ENCODE peak calls at places on chromosomes 5 and 9, in four cellular contexts. L is lower leg skin, T is GM23248, B is brain microvascular endothelial cell. J is an unnamed sample.

GRCh38 chr9:121700165-121700830 is 48.9 kb downstream of the DAB2IP start:
- DNase-seq in L (peak), T (peak), B (peak), J (peak)

GRCh38 chr5:11363779-11364178 is 540.5 kb downstream of the CTNND2 start:
- DNase-seq in L (no peak), T (no peak), B (no peak), J (peak)

GRCh38 chr5:102916114-102916513 is 161.0 kb downstream of the PAM start:
- DNase-seq in L (no peak), T (peak), B (no peak), J (no peak)

GRCh38 chr9:78032599-78033457 is 1.2 kb upstream of the GNAQ start:
- DNase-seq in L (peak), T (no peak), B (no peak), J (peak)

GRCh38 chr5:37886207-37886905 is 46.5 kb upstream of the GDNF start:
- DNase-seq in L (no peak), T (no peak), B (no peak), J (no peak)

GRCh38 chr5:164563370-164563769 is 1058.0 kb downstream of the MAT2B start:
- DNase-seq in L (no peak), T (no peak), B (no peak), J (no peak)

GRCh38 chr5:52846443-52846842 is 58.7 kb downstream of the ITGA1 start:
- DNase-seq in L (no peak), T (peak), B (no peak), J (no peak)

GRCh38 chr5:57891443-57891842 is 408.8 kb upstream of the ACTBL2 start:
- DNase-seq in L (no peak), T (no peak), B (no peak), J (no peak)

GRCh38 chr9:26264709-26265601 is 586.7 kb upstream of the TUSC1 start:
- DNase-seq in L (no peak), T (peak), B (peak), J (peak)

GRCh38 chr5:134436523-134437339 is 25.1 kb upstream of the CDKN2AIPNL start:
- DNase-seq in L (peak), T (peak), B (peak), J (peak)

GRCh38 chr5:55535199-55535905 is 588 bp upstream of the PLPP1 start:
- DNase-seq in L (no peak), T (no peak), B (no peak), J (no peak)

GRCh38 chr9:137426018-137426681 is 3.0 kb downstream of the NOXA1 start:
- DNase-seq in L (no peak), T (no peak), B (no peak), J (no peak)

GRCh38 chr5:32504923-32505596 is 60.5 kb upstream of the ZFR start:
- DNase-seq in L (peak), T (peak), B (peak), J (peak)

GRCh38 chr5:111227805-111228204 is 3.6 kb downstream of the CAMK4 start:
- DNase-seq in L (no peak), T (peak), B (no peak), J (peak)

GRCh38 chr9:130189840-130190239 is 17.6 kb downstream of the NCS1 start:
- DNase-seq in L (no peak), T (peak), B (no peak), J (peak)

GRCh38 chr9:109910616-109911568 is 130.9 kb downstream of the PALM2AKAP2 start:
- DNase-seq in L (no peak), T (peak), B (peak), J (peak)

GRCh38 chr5:191949-192690 is 825 bp downstream of the LRRC14B start:
- DNase-seq in L (no peak), T (no peak), B (no peak), J (no peak)

GRCh38 chr5:173839117-173839713 is 48.9 kb upstream of the CPEB4 start:
- DNase-seq in L (no peak), T (no peak), B (no peak), J (no peak)

GRCh38 chr9:27442464-27442863 is 81.6 kb upstream of the IFNK start:
- DNase-seq in L (no peak), T (no peak), B (no peak), J (no peak)

GRCh38 chr9:35566417-35566816 is 38.6 kb upstream of the TESK1 start:
- DNase-seq in L (no peak), T (peak), B (peak), J (no peak)

GRCh38 chr5:172707285-172708182 is 63.5 kb downstream of the DUSP1 start:
- DNase-seq in L (no peak), T (peak), B (peak), J (peak)

GRCh38 chr5:1840741-1841521 is 39.7 kb downstream of the NDUFS6 start:
- DNase-seq in L (no peak), T (peak), B (no peak), J (no peak)

GRCh38 chr9:684055-684949 is 157.2 kb upstream of the DMRT1 start:
- DNase-seq in L (no peak), T (peak), B (peak), J (peak)

GRCh38 chr5:179275941-179276837 is 69.1 kb downstream of the ADAMTS2 start:
- DNase-seq in L (peak), T (peak), B (peak), J (peak)

GRCh38 chr5:17365756-17366155 is 132.3 kb upstream of the TAF11L2 start:
- DNase-seq in L (no peak), T (no peak), B (peak), J (no peak)

GRCh38 chr9:82549174-82549821 is 513.6 kb downstream of the RASEF start:
- DNase-seq in L (no peak), T (no peak), B (no peak), J (no peak)

GRCh38 chr9:3662671-3663070 is 136.9 kb upstream of the RFX3 start:
- DNase-seq in L (no peak), T (no peak), B (peak), J (peak)

GRCh38 chr5:108836492-108836891 is 88.8 kb downstream of the FER start:
- DNase-seq in L (no peak), T (no peak), B (no peak), J (no peak)

GRCh38 chr9:113537227-113537810 is 73.8 kb downstream of the RGS3 start:
- DNase-seq in L (no peak), T (no peak), B (no peak), J (no peak)

GRCh38 chr5:54624671-54625583 is 107.4 kb downstream of the SNX18 start:
- DNase-seq in L (no peak), T (peak), B (no peak), J (no peak)

GRCh38 chr5:144831650-144832049 is 661.0 kb downstream of the KCTD16 start:
- DNase-seq in L (no peak), T (no peak), B (no peak), J (no peak)

GRCh38 chr5:14665949-14666741 is 1.6 kb downstream of the OTULIN start:
- DNase-seq in L (no peak), T (peak), B (no peak), J (no peak)

GRCh38 chr5:140855772-140856674 is at the start of gene PCDHA10:
- DNase-seq in L (no peak), T (peak), B (no peak), J (peak)

DNA sequence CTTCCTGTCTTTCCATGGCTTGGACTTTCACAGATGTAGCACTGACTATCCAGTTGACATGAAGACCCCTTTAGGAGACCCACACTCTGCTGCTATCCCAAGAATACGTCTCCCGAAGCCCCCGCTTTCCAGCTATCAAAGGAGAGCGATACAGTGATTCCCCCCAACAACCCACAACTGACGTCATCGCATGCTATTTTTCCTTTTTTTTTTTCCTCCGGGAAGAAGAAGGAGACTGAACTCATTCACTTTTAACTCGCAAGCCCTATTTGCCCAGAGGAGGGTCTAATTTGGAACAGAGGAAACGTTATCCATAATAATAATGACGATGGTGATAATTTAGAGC is 2.1 kb downstream of the PAPPA start:
- DNase-seq in L (no peak), T (peak), B (no peak), J (peak)
- H3K4me3 ChIP-seq in L (no peak), T (peak), B (peak), J (peak)

GRCh38 chr9:115262477-115262876 is 144.5 kb upstream of the TNC start:
- DNase-seq in L (peak), T (peak), B (peak), J (peak)
- H3K4me3 ChIP-seq in L (no peak), T (no peak), B (no peak), J (no peak)

GRCh38 chr9:84669008-84669292 is 579 bp upstream of the NTRK2 start:
- DNase-seq in L (no peak), T (no peak), B (no peak), J (peak)
- H3K4me3 ChIP-seq in L (peak), T (peak), B (peak), J (peak)

GRCh38 chr9:112354081-112354743 is 20.8 kb upstream of the PTBP3 start:
- DNase-seq in L (no peak), T (no peak), B (no peak), J (no peak)

GRCh38 chr9:112351184-112351583 is 17.8 kb upstream of the PTBP3 start:
- DNase-seq in L (no peak), T (no peak), B (no peak), J (no peak)

GRCh38 chr9:112355305-112355953 is 22.0 kb upstream of the PTBP3 start:
- DNase-seq in L (no peak), T (no peak), B (no peak), J (no peak)

GRCh38 chr9:112348993-112349333 is 15.5 kb upstream of the PTBP3 start:
- DNase-seq in L (no peak), T (peak), B (no peak), J (no peak)

GRCh38 chr9:112352209-112352608 is 18.8 kb upstream of the PTBP3 start:
- DNase-seq in L (no peak), T (no peak), B (no peak), J (no peak)
- H3K4me3 ChIP-seq in L (no peak), T (no peak), B (no peak), J (no peak)

GRCh38 chr9:134161647-134162046 is 2.7 kb downstream of the RNU6ATAC start:
- DNase-seq in L (no peak), T (no peak), B (no peak), J (no peak)

GRCh38 chr9:134162926-134163373 is 1.4 kb downstream of the RNU6ATAC start:
- DNase-seq in L (no peak), T (no peak), B (no peak), J (no peak)

GRCh38 chr9:134162212-134162775 is 2.1 kb downstream of the RNU6ATAC start:
- DNase-seq in L (no peak), T (no peak), B (no peak), J (no peak)

GRCh38 chr9:134164879-134165278 is 515 bp upstream of the RNU6ATAC start:
- DNase-seq in L (no peak), T (no peak), B (no peak), J (no peak)

DNA sequence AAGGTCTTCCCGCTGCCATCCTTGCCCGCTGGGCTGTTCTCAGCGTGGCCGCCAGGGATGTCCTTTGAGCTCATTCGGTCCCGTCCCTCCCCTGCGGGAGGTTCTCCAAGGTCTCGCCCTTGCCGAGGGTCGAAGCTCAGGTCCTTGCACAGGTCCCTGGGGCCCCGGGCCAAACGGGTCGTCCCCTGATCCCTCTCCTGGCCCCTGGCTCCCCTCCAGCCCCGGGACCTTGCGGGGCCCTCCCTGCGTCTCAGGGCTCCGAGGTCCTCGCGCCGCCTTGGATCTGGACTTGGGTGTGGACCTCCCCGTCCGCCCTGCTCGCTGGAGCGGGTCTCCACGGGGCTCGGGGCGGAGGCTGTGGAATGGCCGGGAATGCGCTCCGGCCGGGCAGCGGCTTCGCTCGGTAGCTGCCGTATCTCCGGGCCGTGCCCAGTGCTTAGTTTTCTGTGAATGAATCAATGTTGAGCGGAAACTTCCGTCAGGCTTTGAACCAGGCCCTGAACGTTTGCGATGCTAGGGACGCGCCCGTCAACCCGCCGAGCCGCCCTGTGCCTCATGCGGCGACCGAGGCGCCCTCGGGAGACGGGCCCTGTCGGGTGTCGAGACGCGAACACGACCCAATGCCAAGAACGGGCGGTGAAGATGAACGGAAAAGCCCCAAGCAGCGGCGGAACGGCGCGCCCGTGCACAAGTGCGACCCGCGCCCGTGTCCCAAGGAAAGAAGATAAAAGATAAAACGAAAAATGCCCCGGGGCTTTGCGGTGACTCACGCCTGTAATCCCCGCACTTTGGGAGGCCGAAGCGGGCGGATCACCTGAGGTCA is 779 bp downstream of the RNU6ATAC start:
- DNase-seq in L (peak), T (peak), B (no peak), J (peak)
- H3K4me3 ChIP-seq in L (peak), T (no peak), B (peak), J (no peak)

GRCh38 chr5:73297430-73297829 is 124.4 kb downstream of the TMEM174 start:
- DNase-seq in L (no peak), T (no peak), B (no peak), J (no peak)

GRCh38 chr5:73300520-73301207 is 127.7 kb downstream of the TMEM174 start:
- DNase-seq in L (no peak), T (no peak), B (no peak), J (no peak)

GRCh38 chr5:73299665-73300435 is 126.9 kb downstream of the TMEM174 start:
- DNase-seq in L (no peak), T (no peak), B (no peak), J (peak)

GRCh38 chr5:73298251-73299016 is 125.4 kb downstream of the TMEM174 start:
- DNase-seq in L (no peak), T (no peak), B (no peak), J (peak)

DNA sequence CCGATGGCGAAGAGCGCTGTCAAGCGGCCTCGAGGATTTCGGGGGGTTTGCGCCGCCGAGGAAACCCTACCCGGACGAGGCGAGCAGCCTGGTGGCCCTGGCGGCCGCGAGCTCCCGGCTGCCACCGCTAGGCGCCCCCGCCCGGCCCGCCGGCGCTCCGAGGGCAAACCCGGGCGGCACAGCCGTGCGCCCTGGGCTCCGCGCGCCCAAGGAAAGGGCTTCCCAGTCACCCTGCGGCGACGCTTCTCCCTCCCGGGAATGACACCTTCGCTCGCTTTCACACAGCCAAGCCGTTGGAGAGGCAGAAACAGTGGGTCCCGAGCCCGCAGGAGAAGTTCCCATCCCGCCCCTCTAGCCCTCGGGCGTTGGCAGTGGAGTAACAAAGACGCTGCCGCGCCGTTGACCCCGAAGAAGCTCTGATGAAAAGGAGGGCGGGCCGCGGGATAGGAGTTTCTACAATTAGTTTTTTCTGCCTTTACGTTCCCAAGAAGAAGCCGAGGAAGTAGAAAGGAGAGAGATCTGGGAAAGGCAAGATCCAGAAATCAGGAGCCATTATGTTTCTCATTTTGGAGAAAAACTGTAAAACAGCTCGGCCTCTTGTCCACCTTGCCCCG is 126.1 kb downstream of the TMEM174 start:
- DNase-seq in L (no peak), T (peak), B (no peak), J (peak)
- H3K4me3 ChIP-seq in L (peak), T (peak), B (peak), J (peak)

GRCh38 chr5:158884827-158885512 is 214.7 kb downstream of the EBF1 start:
- DNase-seq in L (no peak), T (no peak), B (no peak), J (no peak)
- H3K4me3 ChIP-seq in L (no peak), T (no peak), B (no peak), J (no peak)

GRCh38 chr5:128082551-128083032 is 974 bp upstream of the SLC12A2 start:
- DNase-seq in L (no peak), T (no peak), B (no peak), J (no peak)

GRCh38 chr5:128084228-128085167 is 932 bp downstream of the SLC12A2 start:
- DNase-seq in L (peak), T (peak), B (no peak), J (no peak)

GRCh38 chr5:128083811-128084227 is 253 bp downstream of the SLC12A2 start:
- DNase-seq in L (no peak), T (peak), B (no peak), J (peak)

GRCh38 chr5:128083033-128083810 is at the start of gene SLC12A2:
- DNase-seq in L (peak), T (peak), B (peak), J (peak)

GRCh38 chr5:128085413-128085812 is 1.8 kb downstream of the SLC12A2 start:
- DNase-seq in L (no peak), T (no peak), B (no peak), J (no peak)
- H3K4me3 ChIP-seq in L (no peak), T (peak), B (peak), J (peak)

DNA sequence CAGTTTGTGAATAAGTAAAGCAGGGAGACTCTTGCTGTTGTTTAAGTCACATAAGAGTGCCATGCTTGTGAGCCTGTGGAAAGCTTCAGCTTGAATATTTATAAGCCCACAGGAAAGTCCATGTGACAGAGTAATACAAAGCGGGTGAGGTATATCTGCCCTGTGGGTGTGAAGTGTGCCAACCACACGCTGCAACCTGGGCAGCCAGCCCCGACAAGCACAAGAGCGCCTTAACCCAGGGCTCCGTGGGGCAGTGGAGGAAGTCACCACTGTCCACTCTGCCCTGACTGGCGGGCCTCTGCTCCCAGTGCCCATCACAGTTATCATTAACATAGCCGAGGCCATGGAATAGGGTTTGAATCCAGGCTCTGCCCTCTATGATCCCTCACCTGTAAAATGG is 132.2 kb downstream of the SCAMP1 start:
- DNase-seq in L (no peak), T (no peak), B (no peak), J (no peak)
- H3K4me3 ChIP-seq in L (no peak), T (no peak), B (no peak), J (no peak)